ENCODE peak calls at places on chromosomes 16 and 17, in nine cellular contexts. One of them, this sample, is unnamed.

GRCh38 chr17:18860161-18860972 is 2.4 kb downstream of the PRPSAP2 start:
- DNase-seq in endothelial cell of umbilical vein: no peak
- DNase-seq in effector memory CD4-positive, alpha-beta T cell: no peak
- DNase-seq in astrocyte of the spinal cord: no peak
- DNase-seq in NCI-H1092 treated with DMSO at 0.1 percent for 48 hours: no peak
- DNase-seq in GM13977: peak
- DNase-seq in psoas muscle: no peak
- DNase-seq in cardiac muscle cell: no peak
- DNase-seq in GM20000: peak
- DNase-seq in this sample: no peak

GRCh38 chr17:83175551-83176271 is 96.3 kb downstream of the METRNL start:
- DNase-seq in endothelial cell of umbilical vein: no peak
- DNase-seq in GM13977: no peak
- DNase-seq in effector memory CD4-positive, alpha-beta T cell: no peak
- DNase-seq in astrocyte of the spinal cord: no peak
- DNase-seq in cardiac muscle cell: no peak
- DNase-seq in NCI-H1092 treated with DMSO at 0.1 percent for 48 hours: no peak
- DNase-seq in GM20000: no peak
- DNase-seq in psoas muscle: no peak
- DNase-seq in this sample: no peak

GRCh38 chr16:15597822-15598647 is 44.9 kb downstream of the MARF1 start:
- DNase-seq in GM13977: no peak
- DNase-seq in effector memory CD4-positive, alpha-beta T cell: no peak
- DNase-seq in astrocyte of the spinal cord: no peak
- DNase-seq in GM20000: no peak
- DNase-seq in endothelial cell of umbilical vein: no peak
- DNase-seq in cardiac muscle cell: no peak
- DNase-seq in psoas muscle: no peak
- DNase-seq in NCI-H1092 treated with DMSO at 0.1 percent for 48 hours: no peak
- DNase-seq in this sample: no peak

GRCh38 chr17:48510761-48511604 is 19.8 kb downstream of the HOXB1 start:
- DNase-seq in cardiac muscle cell: no peak
- DNase-seq in GM13977: no peak
- DNase-seq in astrocyte of the spinal cord: peak
- DNase-seq in NCI-H1092 treated with DMSO at 0.1 percent for 48 hours: no peak
- DNase-seq in endothelial cell of umbilical vein: no peak
- DNase-seq in GM20000: peak
- DNase-seq in effector memory CD4-positive, alpha-beta T cell: peak
- DNase-seq in psoas muscle: no peak
- DNase-seq in this sample: no peak

GRCh38 chr16:19382084-19382801 is 35.4 kb upstream of the TMC5 start:
- DNase-seq in effector memory CD4-positive, alpha-beta T cell: no peak
- DNase-seq in NCI-H1092 treated with DMSO at 0.1 percent for 48 hours: peak
- DNase-seq in endothelial cell of umbilical vein: no peak
- DNase-seq in astrocyte of the spinal cord: no peak
- DNase-seq in psoas muscle: no peak
- DNase-seq in cardiac muscle cell: no peak
- DNase-seq in GM13977: no peak
- DNase-seq in GM20000: no peak
- DNase-seq in this sample: no peak

GRCh38 chr16:74372369-74372768 is 3.7 kb upstream of the NPIPB15 start:
- DNase-seq in psoas muscle: no peak
- DNase-seq in astrocyte of the spinal cord: no peak
- DNase-seq in cardiac muscle cell: no peak
- DNase-seq in GM13977: peak
- DNase-seq in GM20000: peak
- DNase-seq in endothelial cell of umbilical vein: no peak
- DNase-seq in effector memory CD4-positive, alpha-beta T cell: no peak
- DNase-seq in NCI-H1092 treated with DMSO at 0.1 percent for 48 hours: no peak
- DNase-seq in this sample: no peak

GRCh38 chr16:84996365-84996764 is 15.0 kb downstream of the ZDHHC7 start:
- DNase-seq in NCI-H1092 treated with DMSO at 0.1 percent for 48 hours: no peak
- DNase-seq in GM20000: no peak
- DNase-seq in GM13977: no peak
- DNase-seq in endothelial cell of umbilical vein: no peak
- DNase-seq in astrocyte of the spinal cord: no peak
- DNase-seq in effector memory CD4-positive, alpha-beta T cell: no peak
- DNase-seq in cardiac muscle cell: no peak
- DNase-seq in psoas muscle: peak
- DNase-seq in this sample: no peak

GRCh38 chr17:59154721-59155438 is at the start of gene SKA2:
- DNase-seq in endothelial cell of umbilical vein: no peak
- DNase-seq in GM20000: peak
- DNase-seq in GM13977: peak
- DNase-seq in NCI-H1092 treated with DMSO at 0.1 percent for 48 hours: peak
- DNase-seq in cardiac muscle cell: no peak
- DNase-seq in psoas muscle: peak
- DNase-seq in astrocyte of the spinal cord: no peak
- DNase-seq in effector memory CD4-positive, alpha-beta T cell: peak
- DNase-seq in this sample: peak

GRCh38 chr16:58021661-58022551 is 3.6 kb upstream of the MMP15 start:
- DNase-seq in GM20000: no peak
- DNase-seq in GM13977: no peak
- DNase-seq in NCI-H1092 treated with DMSO at 0.1 percent for 48 hours: no peak
- DNase-seq in psoas muscle: peak
- DNase-seq in effector memory CD4-positive, alpha-beta T cell: no peak
- DNase-seq in astrocyte of the spinal cord: peak
- DNase-seq in endothelial cell of umbilical vein: no peak
- DNase-seq in cardiac muscle cell: no peak
- DNase-seq in this sample: peak

GRCh38 chr17:55444471-55445441 is 23.1 kb upstream of the MMD start:
- DNase-seq in GM20000: no peak
- DNase-seq in psoas muscle: no peak
- DNase-seq in cardiac muscle cell: no peak
- DNase-seq in endothelial cell of umbilical vein: peak
- DNase-seq in astrocyte of the spinal cord: no peak
- DNase-seq in NCI-H1092 treated with DMSO at 0.1 percent for 48 hours: no peak
- DNase-seq in effector memory CD4-positive, alpha-beta T cell: no peak
- DNase-seq in GM13977: no peak
- DNase-seq in this sample: no peak

GRCh38 chr17:67574658-67575293 is 143.0 kb upstream of the NOL11 start:
- DNase-seq in endothelial cell of umbilical vein: no peak
- DNase-seq in NCI-H1092 treated with DMSO at 0.1 percent for 48 hours: no peak
- DNase-seq in GM20000: peak
- DNase-seq in psoas muscle: no peak
- DNase-seq in cardiac muscle cell: no peak
- DNase-seq in astrocyte of the spinal cord: no peak
- DNase-seq in effector memory CD4-positive, alpha-beta T cell: no peak
- DNase-seq in GM13977: peak
- DNase-seq in this sample: no peak